ENCODE peak calls at places on chromosomes 16 and 17, in five cellular contexts. Q is pancreas; S is endothelial cell; N is NCI-H1417 treated with DMSO at 0.1 percent for 48 hours; J is activated naive CD8-positive, alpha-beta T cell treated with anti-CD3 and anti-CD28 coated beads, Interleukin-2, amount 10 ng/mL, durations not matched to agents 7 days and 5 days. C is an unnamed sample.
A peak's percentile ranks its signal among the peaks of the same experiment; 100 is the strongest.

GRCh38 chr17:50986989-50987660 is 121.0 kb upstream of the TOB1 start:
- DNase-seq in Q (no peak), S (no peak), N (no peak), J (no peak), C (no peak)

GRCh38 chr16:75265911-75266701 is 14.7 kb upstream of the BCAR1 start:
- DNase-seq in Q (peak; percentile 92), S (peak; percentile 93), N (no peak), J (no peak), C (peak; percentile 54)

GRCh38 chr16:70522216-70523000 is 946 bp downstream of the COG4 start:
- DNase-seq in Q (no peak), S (no peak), N (no peak), J (no peak), C (no peak)

GRCh38 chr16:8798535-8799157 is 1.0 kb downstream of the PMM2 start:
- DNase-seq in Q (no peak), S (no peak), N (no peak), J (no peak), C (no peak)

GRCh38 chr16:73771196-73771595 is 525.4 kb upstream of the PSMD7 start:
- DNase-seq in Q (no peak), S (no peak), N (no peak), J (no peak), C (no peak)

GRCh38 chr17:39634384-39634871 is 2.5 kb upstream of the STARD3 start:
- DNase-seq in Q (no peak), S (no peak), N (no peak), J (no peak), C (no peak)

GRCh38 chr16:28200661-28201060 is 11.1 kb downstream of the XPO6 start:
- DNase-seq in Q (no peak), S (no peak), N (no peak), J (no peak), C (no peak)

GRCh38 chr16:74841904-74842303 is 67.3 kb upstream of the FA2H start:
- DNase-seq in Q (no peak), S (no peak), N (no peak), J (no peak), C (no peak)

GRCh38 chr16:2846511-2847310 is 11.3 kb downstream of the PRSS22 start:
- DNase-seq in Q (no peak), S (no peak), N (no peak), J (no peak), C (no peak)

C was measured in caudate nucleus.